ENCODE peak calls at places on chromosomes 4 and X, in nine cellular contexts. B is activated naive CD8-positive, alpha-beta T cell treated with anti-CD3 and anti-CD28 coated beads for 36 hours; W is stimulated activated CD4-positive, alpha-beta T cell treated with anti-CD3 and anti-CD28 coated beads, Interleukin-2, amount 100 ng/mL, for 48 hours; X is breast epithelium; R is ecto neural progenitor cell; Q is A549; N is stomach; Z is T1000; D is activated CD4-positive, alpha-beta T cell treated with anti-CD3 and anti-CD28 coated beads, Interleukin-2, amount 10 ng/mL, durations not matched to agents 7 days and 5 days. Y is an unnamed sample.

GRCh38 chrX:12898073-12898472 is 8.3 kb upstream of the TLR8 start:
- DNase-seq in Q (no peak), R (no peak), B (no peak), W (no peak), Z (no peak), N (no peak), X (no peak), D (no peak), Y (no peak)

GRCh38 chrX:45011131-45011530 is 138.1 kb downstream of the KDM6A start:
- DNase-seq in Q (peak), N (no peak), X (no peak), W (no peak), R (no peak), Z (no peak), B (no peak), D (no peak), Y (no peak)

GRCh38 chrX:150038356-150038755 is 100.1 kb upstream of the EOLA2 start:
- DNase-seq in D (no peak), Z (no peak), Q (no peak), X (no peak), N (no peak), B (no peak), R (no peak), W (no peak), Y (no peak)

GRCh38 chr4:112895785-112896184 is 153.7 kb upstream of the ANK2 start:
- DNase-seq in Z (no peak), N (no peak), W (no peak), R (peak), D (no peak), X (no peak), B (no peak), Q (no peak), Y (no peak)

GRCh38 chrX:68936608-68937007 is 107.8 kb downstream of the EFNB1 start:
- DNase-seq in B (no peak), W (no peak), Q (no peak), D (no peak), Z (no peak), X (no peak), R (no peak), N (peak), Y (no peak)

GRCh38 chr4:109434007-109434792 is 585 bp downstream of the SEC24B start:
- DNase-seq in Z (no peak), X (no peak), Q (no peak), W (no peak), B (peak), R (peak), D (peak), N (peak), Y (peak)

GRCh38 chr4:40193018-40193571 is 3.7 kb upstream of the RHOH start:
- DNase-seq in D (peak), B (peak), R (no peak), N (no peak), W (no peak), Z (no peak), Q (no peak), X (no peak), Y (peak)

GRCh38 chr4:184649971-184650855 is 675 bp downstream of the PRIMPOL start:
- DNase-seq in X (peak), N (no peak), R (peak), Z (no peak), W (peak), Q (no peak), B (peak), D (no peak), Y (peak)

GRCh38 chrX:11446331-11446730 is 153.1 kb downstream of the AMELX start:
- DNase-seq in N (no peak), R (no peak), Z (no peak), B (no peak), D (no peak), W (no peak), Q (no peak), X (no peak), Y (no peak)

GRCh38 chr4:165810726-165811125 is 62.3 kb upstream of the TLL1 start:
- DNase-seq in D (no peak), R (no peak), W (no peak), B (no peak), Z (no peak), N (no peak), X (no peak), Q (no peak), Y (no peak)

GRCh38 chrX:134202561-134202960 is 34.4 kb upstream of the CCDC160 start:
- DNase-seq in B (no peak), Z (no peak), X (no peak), Q (no peak), R (no peak), W (no peak), D (no peak), N (no peak), Y (no peak)

GRCh38 chrX:17802756-17803155 is 58.3 kb downstream of the RAI2 start:
- DNase-seq in D (no peak), W (no peak), B (no peak), Q (no peak), R (no peak), X (no peak), Z (no peak), N (no peak), Y (no peak)

Y was measured in T47D.